ENCODE peak calls at places on chromosomes 6 and 20, in nine cellular contexts. E is kidney tubule cell, F is NCI-H2029, J is kidney epithelial cell, L is iPS DF 6.9, O is activated gamma-delta T cell treated with Interleukin-2 at 50 U/mL for 16 hours, I is Daoy, X is adrenal gland, H is ascending aorta. G is an unnamed sample.

GRCh38 chr6:158816329-158816728 is 2.8 kb downstream of the EZR start:
- DNase-seq in E (peak), F (no peak), J (no peak), L (no peak), O (no peak), I (peak), X (peak), H (no peak), G (no peak)

GRCh38 chr6:95578106-95578410 is 723 bp downstream of the MANEA start:
- DNase-seq in E (no peak), F (no peak), J (no peak), L (no peak), O (no peak), I (no peak), X (no peak), H (no peak), G (no peak)

GRCh38 chr6:142810952-142811514 is 133.9 kb downstream of the HIVEP2 start:
- DNase-seq in E (peak), F (no peak), J (no peak), L (no peak), O (no peak), I (no peak), X (no peak), H (no peak), G (no peak)

GRCh38 chr6:125421853-125422252 is 120.1 kb upstream of the HDDC2 start:
- DNase-seq in E (peak), F (no peak), J (peak), L (peak), O (no peak), I (peak), X (no peak), H (peak), G (no peak)

GRCh38 chr20:51481311-51481997 is 61.1 kb downstream of the NFATC2 start:
- DNase-seq in E (peak), F (no peak), J (no peak), L (no peak), O (peak), I (no peak), X (no peak), H (no peak), G (no peak)

GRCh38 chr6:152957796-152958195 is 25.0 kb downstream of the FBXO5 start:
- DNase-seq in E (no peak), F (no peak), J (no peak), L (no peak), O (no peak), I (no peak), X (no peak), H (no peak), G (no peak)

GRCh38 chr6:106619223-106619622 is 10.1 kb downstream of the RTN4IP1 start:
- DNase-seq in E (no peak), F (no peak), J (no peak), L (no peak), O (no peak), I (no peak), X (no peak), H (no peak), G (no peak)

GRCh38 chr6:125193208-125193607 is 39.6 kb downstream of the TPD52L1 start:
- DNase-seq in E (peak), F (no peak), J (no peak), L (no peak), O (no peak), I (peak), X (no peak), H (no peak), G (no peak)

GRCh38 chr20:63622096-63622495 is 4.8 kb downstream of the GMEB2 start:
- DNase-seq in E (no peak), F (no peak), J (no peak), L (no peak), O (no peak), I (no peak), X (no peak), H (no peak), G (no peak)

GRCh38 chr6:114796576-114796975 is 453.8 kb upstream of the HS3ST5 start:
- DNase-seq in E (no peak), F (no peak), J (no peak), L (no peak), O (no peak), I (no peak), X (no peak), H (no peak), G (no peak)

GRCh38 chr6:84825461-84825860 is 61.1 kb upstream of the TBX18 start:
- DNase-seq in E (peak), F (no peak), J (no peak), L (no peak), O (no peak), I (peak), X (no peak), H (no peak), G (no peak)

GRCh38 chr6:31752739-31753319 is 9.6 kb upstream of the SAPCD1 start:
- DNase-seq in E (peak), F (no peak), J (no peak), L (no peak), O (no peak), I (peak), X (no peak), H (no peak), G (no peak)

GRCh38 chr20:23148721-23149570 is 62.8 kb upstream of the CD93 start:
- DNase-seq in E (no peak), F (no peak), J (no peak), L (no peak), O (no peak), I (no peak), X (peak), H (peak), G (no peak)

GRCh38 chr20:2889209-2889608 is 15.9 kb downstream of the PTPRA start:
- DNase-seq in E (no peak), F (no peak), J (no peak), L (no peak), O (no peak), I (no peak), X (no peak), H (no peak), G (no peak)

GRCh38 chr6:111410371-111410770 is 72.6 kb downstream of the REV3L start:
- DNase-seq in E (no peak), F (no peak), J (no peak), L (no peak), O (no peak), I (no peak), X (no peak), H (no peak), G (no peak)

GRCh38 chr20:41095110-41095969 is 42.0 kb upstream of the PLCG1 start:
- DNase-seq in E (peak), F (peak), J (no peak), L (peak), O (peak), I (peak), X (peak), H (peak), G (no peak)

GRCh38 chr6:161073940-161074339 is 82.4 kb downstream of the MAP3K4 start:
- DNase-seq in E (no peak), F (no peak), J (no peak), L (no peak), O (no peak), I (no peak), X (no peak), H (no peak), G (no peak)

GRCh38 chr20:13462091-13462490 is 176.6 kb downstream of the TASP1 start:
- DNase-seq in E (no peak), F (no peak), J (no peak), L (no peak), O (no peak), I (no peak), X (no peak), H (no peak), G (no peak)

GRCh38 chr6:52992980-52993379 is 2.1 kb downstream of the GSTA4 start:
- DNase-seq in E (no peak), F (no peak), J (no peak), L (no peak), O (no peak), I (no peak), X (no peak), H (no peak), G (no peak)

GRCh38 chr6:91376686-91377085 is 789.8 kb upstream of the MAP3K7 start:
- DNase-seq in E (peak), F (peak), J (no peak), L (no peak), O (no peak), I (peak), X (no peak), H (no peak), G (no peak)

GRCh38 chr20:13317439-13317838 is 96.4 kb downstream of the ISM1 start:
- DNase-seq in E (no peak), F (no peak), J (no peak), L (no peak), O (no peak), I (no peak), X (no peak), H (no peak), G (no peak)

GRCh38 chr6:131655951-131656350 is 18.8 kb downstream of the ENPP3 start:
- DNase-seq in E (no peak), F (no peak), J (no peak), L (no peak), O (no peak), I (no peak), X (no peak), H (no peak), G (no peak)

GRCh38 chr6:139152088-139152891 is 17.4 kb downstream of the HECA start:
- DNase-seq in E (no peak), F (no peak), J (no peak), L (no peak), O (no peak), I (no peak), X (no peak), H (no peak), G (no peak)

GRCh38 chr6:154615483-154616025 is 105.1 kb upstream of the CNKSR3 start:
- DNase-seq in E (peak), F (peak), J (peak), L (no peak), O (no peak), I (peak), X (peak), H (peak), G (no peak)

GRCh38 chr6:30154709-30155521 is 6.1 kb downstream of the TRIM10 start:
- DNase-seq in E (peak), F (no peak), J (peak), L (no peak), O (no peak), I (peak), X (no peak), H (no peak), G (no peak)

GRCh38 chr6:45483021-45483420 is 105.3 kb upstream of the SUPT3H start:
- DNase-seq in E (no peak), F (no peak), J (no peak), L (no peak), O (no peak), I (no peak), X (no peak), H (no peak), G (no peak)

GRCh38 chr20:34709836-34710567 is 5.9 kb downstream of the TP53INP2 start:
- DNase-seq in E (peak), F (peak), J (no peak), L (no peak), O (no peak), I (peak), X (peak), H (peak), G (no peak)

GRCh38 chr6:26309731-26310142 is 55.3 kb upstream of the BTN3A2 start:
- DNase-seq in E (peak), F (no peak), J (peak), L (no peak), O (no peak), I (peak), X (no peak), H (no peak), G (no peak)

GRCh38 chr6:3414704-3415453 is 42.0 kb downstream of the SLC22A23 start:
- DNase-seq in E (no peak), F (peak), J (no peak), L (no peak), O (no peak), I (peak), X (no peak), H (no peak), G (no peak)

GRCh38 chr6:84033523-84034451 is at the start of gene MRAP2:
- DNase-seq in E (peak), F (peak), J (no peak), L (no peak), O (no peak), I (peak), X (no peak), H (peak), G (no peak)

GRCh38 chr6:9482030-9482731 is 932.7 kb downstream of the TFAP2A start:
- DNase-seq in E (peak), F (no peak), J (peak), L (no peak), O (no peak), I (peak), X (no peak), H (no peak), G (no peak)

GRCh38 chr6:3294921-3295871 is 36.4 kb downstream of the PSMG4 start:
- DNase-seq in E (peak), F (peak), J (no peak), L (no peak), O (no peak), I (no peak), X (no peak), H (no peak), G (peak)

GRCh38 chr20:2418388-2418787 is 37.7 kb downstream of the TGM6 start:
- DNase-seq in E (no peak), F (no peak), J (no peak), L (no peak), O (no peak), I (no peak), X (no peak), H (no peak), G (no peak)

GRCh38 chr20:59028812-59029211 is 3.3 kb downstream of the ATP5F1E start:
- DNase-seq in E (peak), F (no peak), J (no peak), L (no peak), O (no peak), I (no peak), X (no peak), H (no peak), G (no peak)

G was measured in suprapubic skin.